ENCODE peak calls at places on chromosome 14, in nine cellular contexts. H is NCI-H1105; E is activated naive CD8-positive, alpha-beta T cell treated with anti-CD3 and anti-CD28 coated beads for 36 hours; J is stimulated activated CD4-positive, alpha-beta T cell treated with anti-CD3 and anti-CD28 coated beads, Interleukin-12 subunit alpha, Interleukin-12 subunit beta, amount 100 ng/mL, for 4 hours; X is HuH-7; C is fibroblast of the aortic adventitia; U is RKO; D is NCI-H748 treated with DMSO at 0.1 percent for 48 hours; R is stimulated activated CD8-positive, alpha-beta memory T cell treated with anti-CD3 and anti-CD28 coated beads, Interleukin-15, amount 100 ng/mL, for 24 hours. K is an unnamed sample.

GRCh38 chr14:101506921-101507300 is 54.4 kb upstream of the DIO3 start:
- DNase-seq in U (no peak), X (no peak), H (no peak), J (no peak), E (no peak), R (no peak), C (no peak), D (no peak), K (no peak)

GRCh38 chr14:92287987-92288386 is 35.0 kb upstream of the SLC24A4 start:
- DNase-seq in R (no peak), H (no peak), E (no peak), J (no peak), U (no peak), C (no peak), X (no peak), D (no peak), K (no peak)

GRCh38 chr14:93960108-93960475 is 16.3 kb downstream of the ASB2 start:
- DNase-seq in H (no peak), C (no peak), J (no peak), E (peak), U (no peak), D (no peak), X (no peak), R (no peak), K (no peak)

GRCh38 chr14:75422169-75422568 is 5.7 kb upstream of the JDP2 start:
- DNase-seq in U (peak), J (no peak), D (no peak), C (peak), H (no peak), E (no peak), X (no peak), R (no peak), K (no peak)

GRCh38 chr14:101721951-101722661 is 39.4 kb upstream of the PPP2R5C start:
- DNase-seq in U (no peak), E (peak), H (no peak), D (no peak), C (no peak), R (no peak), X (no peak), J (peak), K (no peak)

GRCh38 chr14:47179906-47180305 is 495.5 kb downstream of the MDGA2 start:
- DNase-seq in J (no peak), X (no peak), H (no peak), C (no peak), R (no peak), E (no peak), U (no peak), D (no peak), K (no peak)

GRCh38 chr14:93430889-93431670 is at the start of gene UNC79:
- DNase-seq in H (peak), X (peak), D (peak), C (peak), J (no peak), E (no peak), R (no peak), U (no peak), K (peak)

GRCh38 chr14:31188744-31189143 is 18.8 kb downstream of the HECTD1 start:
- DNase-seq in U (no peak), J (no peak), R (no peak), C (no peak), H (no peak), E (no peak), X (no peak), D (no peak), K (no peak)

GRCh38 chr14:105881021-105881930 is 354.9 kb downstream of the TMEM121 start:
- DNase-seq in X (no peak), D (no peak), U (no peak), J (no peak), C (no peak), E (no peak), R (no peak), H (no peak), K (no peak)

GRCh38 chr14:91228112-91229004 is 16.1 kb downstream of the GPR68 start:
- DNase-seq in D (no peak), X (no peak), U (peak), E (peak), R (peak), C (peak), J (peak), H (no peak), K (no peak)

GRCh38 chr14:76761198-76761848 is at the start of gene VASH1:
- DNase-seq in C (peak), U (no peak), J (peak), H (peak), D (peak), X (no peak), R (peak), E (peak), K (peak)

GRCh38 chr14:95318870-95319311 is 817 bp downstream of the CLMN start:
- DNase-seq in J (no peak), C (no peak), H (no peak), X (no peak), D (no peak), E (no peak), R (no peak), U (no peak), K (no peak)

GRCh38 chr14:104556256-104557021 is 23.1 kb upstream of the C14orf180 start:
- DNase-seq in X (no peak), U (no peak), D (no peak), C (no peak), R (no peak), H (no peak), E (no peak), J (no peak), K (no peak)

GRCh38 chr14:99552572-99553216 is 51.3 kb downstream of the CCDC85C start:
- DNase-seq in D (no peak), R (no peak), U (no peak), X (peak), H (no peak), C (no peak), E (no peak), J (no peak), K (no peak)